ENCODE peak calls at places on chromosomes 3 and 15, in six cellular contexts. E is breast epithelium, B is HFFc6, D is suprapubic skin, O is NB4, Z is foreskin keratinocyte. T is an unnamed sample.

GRCh38 chr3:178584722-178585121 is 48.5 kb downstream of the KCNMB2 start:
- DNase-seq in E (no peak), O (no peak), B (no peak), Z (no peak), D (no peak), T (no peak)

GRCh38 chr15:62559049-62559733 is 394.1 kb upstream of the C2CD4B start:
- DNase-seq in E (no peak), Z (no peak), B (no peak), D (no peak), O (no peak), T (no peak)

GRCh38 chr3:46574263-46574662 is 8.2 kb upstream of the LRRC2 start:
- DNase-seq in E (no peak), D (no peak), O (no peak), B (no peak), Z (no peak), T (no peak)

GRCh38 chr3:51705276-51706020 is 1.4 kb upstream of the GRM2 start:
- DNase-seq in B (no peak), D (no peak), O (no peak), E (no peak), Z (no peak), T (no peak)

GRCh38 chr3:67048716-67049076 is 50.6 kb downstream of the KBTBD8 start:
- DNase-seq in Z (no peak), E (no peak), B (no peak), O (no peak), D (no peak), T (no peak)

GRCh38 chr15:71329509-71330260 is 214.4 kb downstream of the THSD4 start:
- DNase-seq in D (no peak), E (no peak), O (no peak), B (peak; percentile 50), Z (peak; percentile 73), T (no peak)

GRCh38 chr15:66646799-66647198 is 55.2 kb upstream of the SMAD6 start:
- DNase-seq in E (no peak), O (no peak), B (no peak), D (no peak), Z (no peak), T (no peak)

GRCh38 chr3:197520311-197521276 is 35.2 kb downstream of the BDH1 start:
- DNase-seq in E (no peak), D (no peak), Z (no peak), B (peak; percentile 51), O (no peak), T (no peak)

GRCh38 chr3:43953814-43954241 is 263.1 kb downstream of the ABHD5 start:
- DNase-seq in E (no peak), D (no peak), Z (no peak), O (peak; percentile 80), B (peak; percentile 59), T (no peak)

GRCh38 chr15:91849749-91850161 is 3.8 kb upstream of the SLCO3A1 start:
- DNase-seq in B (peak; percentile 43), O (peak; percentile 76), E (no peak), Z (peak; percentile 39), D (no peak), T (no peak)

GRCh38 chr15:51634591-51635198 is 12.1 kb upstream of the DMXL2 start:
- DNase-seq in Z (no peak), D (no peak), E (no peak), O (peak; percentile 79), B (no peak), T (no peak)

GRCh38 chr3:149091983-149092382 is 5.7 kb upstream of the HLTF start:
- DNase-seq in O (no peak), E (no peak), D (no peak), B (no peak), Z (no peak), T (no peak)

GRCh38 chr15:66882251-66883020 is 180.4 kb downstream of the SMAD6 start:
- DNase-seq in O (peak; percentile 29), E (no peak), D (no peak), B (peak; percentile 59), Z (no peak), T (peak; percentile 3)

GRCh38 chr15:63560741-63561448 is 36.3 kb upstream of the FBXL22 start:
- DNase-seq in E (no peak), Z (peak; percentile 7), D (no peak), O (no peak), B (no peak), T (no peak)

GRCh38 chr3:173911446-173911845 is 513.9 kb downstream of the NLGN1 start:
- DNase-seq in O (no peak), E (no peak), D (no peak), Z (no peak), B (no peak), T (no peak)

GRCh38 chr15:79987569-79987955 is 16.6 kb upstream of the BCL2A1 start:
- DNase-seq in D (no peak), B (no peak), E (no peak), Z (no peak), O (no peak), T (no peak)

GRCh38 chr3:120111898-120112297 is 17.7 kb upstream of the GSK3B start:
- DNase-seq in D (no peak), Z (peak; percentile 97), B (no peak), O (no peak), E (no peak), T (no peak)

GRCh38 chr15:90857337-90857736 is 11.1 kb upstream of the FURIN start:
- DNase-seq in O (no peak), E (no peak), B (no peak), D (no peak), Z (no peak), T (no peak)

GRCh38 chr15:101242160-101242998 is 9.5 kb downstream of the CHSY1 start:
- DNase-seq in E (no peak), O (peak; percentile 98), D (no peak), Z (peak; percentile 26), B (peak; percentile 30), T (no peak)

GRCh38 chr3:43776101-43776500 is 85.4 kb downstream of the ABHD5 start:
- DNase-seq in O (no peak), D (no peak), Z (no peak), B (no peak), E (no peak), T (no peak)

GRCh38 chr3:124570232-124570631 is 160.0 kb upstream of the UMPS start:
- DNase-seq in O (no peak), B (no peak), E (no peak), D (no peak), Z (no peak), T (no peak)

GRCh38 chr15:76974456-76975083 is 20.4 kb upstream of the PSTPIP1 start:
- DNase-seq in O (peak; percentile 51), D (no peak), Z (no peak), B (no peak), E (no peak), T (no peak)

GRCh38 chr15:77027111-77027696 is 32.3 kb downstream of the PSTPIP1 start:
- DNase-seq in D (peak; percentile 50), O (no peak), B (no peak), Z (no peak), E (peak; percentile 30), T (no peak)

GRCh38 chr3:182620715-182621434 is 172.4 kb upstream of the ATP11B start:
- DNase-seq in E (no peak), Z (no peak), B (no peak), O (no peak), D (no peak), T (no peak)

GRCh38 chr3:182618085-182618732 is 175.1 kb upstream of the ATP11B start:
- DNase-seq in B (no peak), Z (peak; percentile 70), E (no peak), O (peak; percentile 29), D (no peak), T (peak; percentile 10)

GRCh38 chr3:182622241-182622545 is 171.1 kb upstream of the ATP11B start:
- DNase-seq in E (no peak), O (no peak), Z (no peak), D (no peak), B (no peak), T (no peak)

GRCh38 chr3:182618981-182619591 is 174.2 kb upstream of the ATP11B start:
- DNase-seq in B (peak; percentile 17), D (no peak), Z (peak; percentile 98), E (no peak), O (no peak), T (no peak)

DNA sequence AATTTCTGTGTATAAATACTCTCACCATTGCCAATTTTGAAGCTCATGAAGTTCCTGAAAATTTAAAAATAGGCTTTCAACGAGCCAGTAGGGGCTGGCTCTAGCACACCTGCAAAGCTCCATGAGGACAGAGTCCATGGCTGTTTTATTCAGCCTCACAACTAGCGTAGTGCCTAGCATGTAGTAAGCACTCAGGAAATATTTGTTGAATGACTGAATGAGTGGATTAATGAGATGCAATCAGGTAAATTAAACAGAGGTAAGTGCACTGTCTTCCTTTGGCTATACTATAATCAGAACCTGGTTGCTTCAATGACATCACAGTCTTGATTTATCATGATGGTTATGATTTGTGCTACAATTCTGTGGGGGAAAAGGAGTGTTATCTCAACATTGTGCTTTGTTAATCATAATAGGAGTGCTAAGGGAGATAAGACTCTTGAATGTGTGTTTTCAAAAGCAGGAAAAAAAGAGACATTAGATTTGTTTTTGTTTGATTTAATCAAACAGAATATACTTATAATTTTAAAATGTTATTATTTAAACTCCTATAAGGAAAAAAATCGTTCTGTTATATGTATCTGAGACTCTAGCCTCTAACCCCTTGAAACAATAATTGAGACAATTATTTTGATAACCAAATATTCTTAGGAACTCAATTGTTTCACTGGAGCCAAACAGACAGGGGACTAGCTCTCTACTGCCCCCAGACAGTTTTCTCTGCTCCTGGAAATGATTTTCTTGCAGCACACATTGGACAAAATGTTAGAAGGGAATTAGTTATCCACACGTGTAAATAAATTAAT is 171.7 kb upstream of the ATP11B start:
- DNase-seq in E (no peak), Z (no peak), O (no peak), B (no peak), D (no peak), T (no peak)
- TF ChIP-seq CTCF in E (no peak), Z (peak; percentile 64), O (peak; percentile 27), B (peak; percentile 10), D (no peak), T (peak; percentile 12)

DNA sequence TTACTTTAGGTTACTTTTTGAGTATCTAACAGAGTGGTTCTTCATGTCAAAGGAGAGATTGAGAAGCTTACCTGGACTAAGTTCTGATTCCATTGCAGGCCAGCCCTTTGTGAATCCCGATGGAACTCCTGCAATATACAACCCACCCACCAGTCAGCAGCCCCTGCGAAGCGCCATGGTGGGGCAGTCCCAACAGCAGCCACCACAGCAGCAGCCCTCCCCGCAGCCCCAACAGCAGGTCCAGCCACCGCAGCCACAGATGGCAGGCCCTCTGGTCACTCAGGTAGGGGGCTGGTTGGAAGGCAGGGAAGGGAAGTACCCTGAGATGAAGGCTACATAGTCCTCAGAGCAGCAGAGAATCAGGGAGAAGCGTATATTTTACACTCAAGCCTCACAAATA is 97.8 kb downstream of the ARPP21 start:
- DNase-seq in Z (no peak), B (no peak), O (no peak), D (no peak), E (no peak), T (no peak)
- TF ChIP-seq CTCF in Z (no peak), B (no peak), O (no peak), D (no peak), E (no peak), T (no peak)

GRCh38 chr3:39386331-39386730 is 3.2 kb downstream of the SLC25A38 start:
- DNase-seq in Z (no peak), O (no peak), D (no peak), B (no peak), E (no peak), T (no peak)
- TF ChIP-seq CTCF in Z (no peak), O (no peak), D (no peak), B (no peak), E (no peak), T (no peak)

DNA sequence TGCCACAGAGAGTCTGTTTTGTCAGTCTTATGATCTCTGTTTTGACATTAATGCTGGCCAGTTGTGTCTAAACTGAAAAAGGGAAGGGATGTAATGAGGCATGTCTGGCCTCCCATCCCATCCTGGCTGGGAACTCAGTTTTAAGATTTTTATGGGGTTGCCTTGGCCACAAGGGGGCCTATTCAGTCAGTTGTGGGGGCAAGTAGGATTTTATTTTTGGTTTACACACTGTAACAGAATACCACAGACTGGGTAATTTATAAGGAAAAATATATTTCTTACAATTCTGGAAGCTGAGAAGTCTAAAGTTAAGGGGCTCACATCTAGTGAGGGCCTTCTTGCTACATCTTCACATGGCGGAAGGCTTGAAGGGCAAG is 129.8 kb downstream of the TMEM108 start:
- DNase-seq in E (no peak), O (no peak), Z (no peak), D (no peak), B (no peak), T (no peak)
- TF ChIP-seq CTCF in E (no peak), O (no peak), Z (no peak), D (no peak), B (peak; percentile 36), T (no peak)